ENCODE peak calls at places on chromosomes 7 and 10, in five cellular contexts. B is stimulated activated CD8-positive, alpha-beta memory T cell treated with anti-CD3 and anti-CD28 coated beads, Interleukin-4, amount 100 ng/mL, for 4 hours; N is T-helper 2 cell; J is psoas muscle; K is transverse colon. M is an unnamed sample.

GRCh38 chr10:10824611-10825148 is 193.0 kb upstream of the CELF2 start:
- DNase-seq in B (no peak), N (no peak), J (peak), K (peak), M (no peak)

GRCh38 chr10:6314620-6315205 is 112.0 kb downstream of the PFKFB3 start:
- DNase-seq in B (no peak), N (no peak), J (no peak), K (peak), M (no peak)

GRCh38 chr7:151682831-151683614 is 163.3 kb upstream of the RHEB start:
- DNase-seq in B (no peak), N (no peak), J (no peak), K (no peak), M (no peak)

GRCh38 chr7:47461161-47461560 is 120.8 kb downstream of the TNS3 start:
- DNase-seq in B (no peak), N (no peak), J (peak), K (no peak), M (no peak)

GRCh38 chr10:114537791-114538543 is 120.1 kb downstream of the ABLIM1 start:
- DNase-seq in B (no peak), N (no peak), J (no peak), K (no peak), M (no peak)

GRCh38 chr7:80498481-80499349 is 13.1 kb downstream of the GNAT3 start:
- DNase-seq in B (no peak), N (no peak), J (no peak), K (no peak), M (no peak)

GRCh38 chr10:27258838-27259532 is 18.4 kb upstream of the ACBD5 start:
- DNase-seq in B (no peak), N (no peak), J (no peak), K (peak), M (no peak)

GRCh38 chr10:71985542-71986250 is 21.5 kb downstream of the CHST3 start:
- DNase-seq in B (no peak), N (no peak), J (peak), K (no peak), M (no peak)

GRCh38 chr7:30173058-30173897 is 38.5 kb downstream of the MTURN start:
- DNase-seq in B (no peak), N (no peak), J (peak), K (peak), M (no peak)

GRCh38 chr10:63388421-63389031 is 77.3 kb downstream of the JMJD1C start:
- DNase-seq in B (no peak), N (no peak), J (no peak), K (no peak), M (no peak)

GRCh38 chr10:18582803-18583202 is 68.6 kb downstream of the NSUN6 start:
- DNase-seq in B (no peak), N (no peak), J (no peak), K (no peak), M (no peak)

GRCh38 chr10:113666682-113667252 is 2.9 kb upstream of the NRAP start:
- DNase-seq in B (no peak), N (no peak), J (no peak), K (no peak), M (no peak)

GRCh38 chr7:45986355-45987298 is 65.6 kb upstream of the IGFBP3 start:
- DNase-seq in B (no peak), N (no peak), J (no peak), K (no peak), M (no peak)

GRCh38 chr7:159015081-159015893 is 129.4 kb downstream of the VIPR2 start:
- DNase-seq in B (no peak), N (no peak), J (peak), K (peak), M (no peak)

GRCh38 chr7:83486957-83487356 is 162.0 kb downstream of the SEMA3E start:
- DNase-seq in B (no peak), N (no peak), J (no peak), K (no peak), M (no peak)

GRCh38 chr10:129506101-129506797 is 39.2 kb downstream of the MGMT start:
- DNase-seq in B (no peak), N (no peak), J (no peak), K (no peak), M (no peak)

GRCh38 chr7:140213684-140214074 is 36.9 kb upstream of the KDM7A start:
- DNase-seq in B (no peak), N (no peak), J (no peak), K (no peak), M (no peak)

GRCh38 chr7:2814682-2815522 is 29.2 kb downstream of the GNA12 start:
- DNase-seq in B (no peak), N (no peak), J (no peak), K (no peak), M (no peak)

GRCh38 chr7:159027803-159028455 is 116.7 kb downstream of the VIPR2 start:
- DNase-seq in B (no peak), N (no peak), J (no peak), K (peak), M (no peak)

GRCh38 chr10:128047337-128047736 is 78.9 kb downstream of the MKI67 start:
- DNase-seq in B (peak), N (peak), J (peak), K (peak), M (peak)

GRCh38 chr7:106671160-106671559 is 10.2 kb upstream of the CCDC71L start:
- DNase-seq in B (no peak), N (no peak), J (no peak), K (no peak), M (no peak)

GRCh38 chr10:19888061-19888660 is 71.9 kb downstream of the PLXDC2 start:
- DNase-seq in B (no peak), N (no peak), J (no peak), K (no peak), M (no peak)